ENCODE peak calls at places on chromosomes 13 and 19, in six cellular contexts. X, B, L, P, I and C are unnamed samples.

GRCh38 chr19:17405250-17406038 is at the start of gene BST2:
- DNase-seq in X (peak), B (peak), L (no peak), P (no peak), I (peak), C (peak)

GRCh38 chr13:25281193-25281936 is 5.9 kb downstream of the MTMR6 start:
- DNase-seq in X (peak), B (no peak), L (no peak), P (no peak), I (peak), C (no peak)

GRCh38 chr19:16295071-16295470 is 29.6 kb upstream of the KLF2 start:
- DNase-seq in X (no peak), B (no peak), L (no peak), P (no peak), I (no peak), C (no peak)

GRCh38 chr13:98188544-98189166 is 11.6 kb upstream of the RNF113B start:
- DNase-seq in X (no peak), B (no peak), L (no peak), P (no peak), I (no peak), C (peak)

GRCh38 chr13:28597641-28598040 is 61.3 kb upstream of the POMP start:
- DNase-seq in X (peak), B (no peak), L (no peak), P (no peak), I (peak), C (no peak)

GRCh38 chr19:12838182-12838890 is at the start of gene MAST1:
- DNase-seq in X (no peak), B (peak), L (no peak), P (no peak), I (peak), C (peak)

GRCh38 chr19:18795540-18795939 is 4.4 kb upstream of the COMP start:
- DNase-seq in X (no peak), B (peak), L (no peak), P (no peak), I (no peak), C (peak)

GRCh38 chr13:110397445-110397844 is 90.4 kb downstream of the COL4A2 start:
- DNase-seq in X (peak), B (no peak), L (no peak), P (no peak), I (no peak), C (no peak)

GRCh38 chr19:15283141-15283885 is 49.0 kb downstream of the BRD4 start:
- DNase-seq in X (peak), B (peak), L (no peak), P (no peak), I (peak), C (peak)

GRCh38 chr19:37505958-37506386 is 767 bp upstream of the ZNF793 start:
- DNase-seq in X (no peak), B (no peak), L (no peak), P (no peak), I (no peak), C (no peak)

GRCh38 chr13:114113961-114114360 is 18.5 kb downstream of the RASA3 start:
- DNase-seq in X (no peak), B (no peak), L (no peak), P (no peak), I (no peak), C (no peak)

GRCh38 chr19:46975011-46975917 is 44.4 kb upstream of the NPAS1 start:
- DNase-seq in X (no peak), B (no peak), L (no peak), P (no peak), I (peak), C (peak)

GRCh38 chr19:15253513-15253912 is 21.3 kb upstream of the EPHX3 start:
- DNase-seq in X (no peak), B (no peak), L (no peak), P (no peak), I (no peak), C (no peak)

GRCh38 chr19:56080669-56081401 is 40.3 kb downstream of the ZNF787 start:
- DNase-seq in X (peak), B (peak), L (peak), P (no peak), I (peak), C (peak)

GRCh38 chr19:56071151-56071550 is 49.9 kb downstream of the ZNF787 start:
- DNase-seq in X (no peak), B (peak), L (no peak), P (no peak), I (no peak), C (peak)

GRCh38 chr19:56079609-56080008 is 41.5 kb downstream of the ZNF787 start:
- DNase-seq in X (no peak), B (no peak), L (no peak), P (no peak), I (no peak), C (no peak)

GRCh38 chr19:56076413-56076998 is 44.6 kb downstream of the ZNF787 start:
- DNase-seq in X (peak), B (peak), L (peak), P (no peak), I (peak), C (peak)
- H3K18ac ChIP-seq in X (no peak), B (no peak), L (no peak), P (no peak), I (no peak), C (no peak)

GRCh38 chr19:1239420-1239795 is 1.6 kb upstream of the CBARP start:
- DNase-seq in X (no peak), B (no peak), L (no peak), P (no peak), I (no peak), C (no peak)

GRCh38 chr19:1237754-1238372 is at the start of gene CBARP:
- DNase-seq in X (no peak), B (no peak), L (no peak), P (no peak), I (no peak), C (no peak)

GRCh38 chr19:1237027-1237659 is 662 bp downstream of the CBARP start:
- DNase-seq in X (no peak), B (no peak), L (no peak), P (no peak), I (no peak), C (no peak)

GRCh38 chr19:1239796-1240737 is 1.5 kb upstream of the ATP5F1D start:
- DNase-seq in X (peak), B (peak), L (peak), P (no peak), I (peak), C (peak)

DNA sequence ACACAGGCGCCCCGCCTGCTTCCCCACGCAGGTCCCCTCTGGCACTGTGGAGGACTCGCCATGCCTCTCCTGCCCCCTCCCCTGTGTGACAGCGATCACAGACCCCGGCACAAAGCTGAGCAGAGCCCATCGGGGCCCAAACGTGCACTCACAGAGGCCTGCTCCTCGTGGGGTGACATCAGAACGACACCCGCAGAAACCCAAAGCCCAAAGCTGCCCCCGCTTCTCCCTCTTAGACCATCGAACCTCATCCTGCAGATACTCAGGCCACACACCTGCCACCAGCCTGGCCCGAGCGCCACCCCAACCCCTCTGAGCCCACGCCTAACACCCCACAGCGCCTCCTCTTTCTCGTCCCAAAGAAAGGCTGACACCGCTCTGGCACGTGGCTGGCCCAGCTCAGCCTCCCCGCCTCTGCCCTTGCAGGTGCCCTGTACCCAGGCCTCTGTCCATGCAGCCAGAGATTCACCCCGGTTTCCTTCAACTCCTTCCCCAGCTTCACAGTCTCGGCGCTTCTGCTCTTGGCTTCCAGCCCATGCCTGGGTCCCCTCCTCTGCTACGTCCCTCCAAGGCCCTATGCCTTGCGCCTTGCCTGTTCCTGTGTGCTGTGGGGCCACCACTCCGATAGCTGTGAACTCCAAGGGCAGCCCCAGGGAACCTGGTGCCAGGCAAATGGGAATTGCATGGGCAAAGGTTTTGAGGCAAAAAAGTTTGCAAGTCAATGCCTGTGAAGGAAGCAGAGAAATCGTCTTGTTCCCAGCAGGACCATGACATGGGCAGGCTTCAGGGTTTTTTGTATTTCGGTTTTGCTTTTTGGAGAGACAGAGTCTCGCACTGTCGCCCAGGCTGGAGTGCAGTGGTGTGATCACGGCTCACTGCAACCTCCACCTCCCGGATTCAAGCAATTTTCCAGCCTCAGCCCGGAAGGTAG is 833 bp upstream of the CBARP start:
- DNase-seq in X (no peak), B (no peak), L (no peak), P (no peak), I (no peak), C (no peak)
- H3K4me3 ChIP-seq in X (peak), B (peak), L (peak), P (peak), I (peak), C (no peak)

GRCh38 chr19:11138659-11139526 is 16.7 kb downstream of the SPC24 start:
- DNase-seq in X (peak), B (peak), L (peak), P (no peak), I (peak), C (peak)

GRCh38 chr19:11136400-11137101 is 19.0 kb downstream of the SPC24 start:
- DNase-seq in X (no peak), B (no peak), L (no peak), P (no peak), I (peak), C (no peak)

GRCh38 chr19:11140896-11141295 is 14.7 kb downstream of the SPC24 start:
- DNase-seq in X (no peak), B (no peak), L (no peak), P (no peak), I (no peak), C (no peak)

GRCh38 chr19:11141937-11142527 is 13.6 kb downstream of the SPC24 start:
- DNase-seq in X (no peak), B (no peak), L (no peak), P (no peak), I (peak), C (peak)

GRCh38 chr19:11137542-11138384 is 17.8 kb downstream of the SPC24 start:
- DNase-seq in X (peak), B (peak), L (peak), P (no peak), I (peak), C (peak)
- H3K18ac ChIP-seq in X (peak), B (peak), L (peak), P (peak), I (peak), C (peak)

DNA sequence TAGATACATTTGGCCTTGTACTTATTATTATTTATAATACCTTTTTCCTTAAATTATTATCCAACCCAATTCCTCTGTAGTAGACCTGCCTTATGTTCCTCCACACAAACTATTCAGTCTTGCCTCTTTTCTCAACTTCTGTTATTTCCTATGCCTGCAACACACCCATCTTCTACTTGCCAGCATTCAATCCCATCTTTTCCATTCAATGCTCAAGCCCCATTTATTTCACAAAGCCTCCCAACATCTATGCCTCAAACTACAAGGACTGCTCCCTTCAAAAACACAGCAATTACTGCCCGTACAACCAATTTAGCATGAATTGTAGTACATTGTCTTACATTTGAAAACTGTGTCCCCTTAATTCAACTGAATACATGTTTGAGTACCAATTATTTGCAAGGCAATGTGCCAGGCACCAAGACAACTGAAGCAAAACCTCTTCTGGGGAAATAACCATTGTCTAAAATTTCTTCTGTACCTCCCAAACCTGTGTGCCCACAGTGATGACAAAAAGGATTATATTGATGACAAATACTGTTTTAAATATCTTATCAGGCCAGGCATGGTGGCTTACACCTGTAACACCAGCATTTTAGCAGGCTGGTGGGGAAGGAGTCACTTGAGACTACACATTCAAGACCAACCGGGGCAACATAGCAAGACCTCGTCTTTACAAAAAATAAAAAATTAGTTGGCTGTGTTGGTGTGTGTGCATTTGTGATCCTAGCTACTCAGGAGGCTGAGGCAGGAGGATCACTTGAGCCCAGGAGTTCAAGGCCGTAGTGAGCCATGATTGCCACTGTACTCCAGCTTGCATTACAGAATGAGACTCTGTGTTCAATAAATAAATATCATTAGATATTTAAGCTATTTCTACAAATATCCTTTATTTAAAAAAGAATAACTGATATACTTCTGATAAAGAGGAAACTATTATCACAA is 35.1 kb downstream of the ELF1 start:
- DNase-seq in X (no peak), B (no peak), L (no peak), P (no peak), I (no peak), C (no peak)
- H3K4me3 ChIP-seq in X (no peak), B (no peak), L (no peak), P (no peak), I (peak), C (no peak)